ENCODE peak calls at places on chromosomes 13 and 19, in five cellular contexts. K is left lung, U is adipocyte, V is endodermal cell, T is ascending aorta. J is an unnamed sample.

GRCh38 chr13:42574435-42575311 is 721 bp downstream of the TNFSF11 start:
- DNase-seq in K (no peak), U (peak; percentile 23), V (peak; percentile 64), T (no peak), J (peak; percentile 16)

GRCh38 chr13:50244355-50244912 is 229.2 kb downstream of the KCNRG start:
- DNase-seq in K (no peak), U (no peak), V (no peak), T (no peak), J (no peak)

GRCh38 chr13:113973218-113974164 is at the start of gene C13orf46:
- DNase-seq in K (peak; percentile 28), U (no peak), V (no peak), T (no peak), J (no peak)

GRCh38 chr19:280541-281007 is 10.6 kb downstream of the PLPP2 start:
- DNase-seq in K (no peak), U (no peak), V (peak; percentile 64), T (no peak), J (no peak)

GRCh38 chr13:70016116-70016515 is 91.5 kb upstream of the ATXN8OS start:
- DNase-seq in K (no peak), U (no peak), V (peak; percentile 49), T (no peak), J (no peak)

GRCh38 chr13:94058821-94059360 is 420.6 kb downstream of the DCT start:
- DNase-seq in K (no peak), U (peak; percentile 63), V (no peak), T (no peak), J (no peak)

GRCh38 chr13:21359855-21360254 is 99.2 kb downstream of the ZDHHC20 start:
- DNase-seq in K (no peak), U (no peak), V (no peak), T (no peak), J (no peak)

GRCh38 chr13:31051999-31052398 is 109.7 kb downstream of the HSPH1 start:
- DNase-seq in K (no peak), U (no peak), V (peak; percentile 83), T (no peak), J (no peak)

GRCh38 chr13:66503890-66504289 is 726.2 kb downstream of the PCDH9 start:
- DNase-seq in K (no peak), U (no peak), V (peak; percentile 59), T (no peak), J (no peak)

GRCh38 chr19:20038358-20039202 is 725 bp downstream of the ZNF682 start:
- DNase-seq in K (no peak), U (no peak), V (no peak), T (no peak), J (peak; percentile 43)

GRCh38 chr19:21617740-21618339 is 112.4 kb downstream of the ZNF429 start:
- DNase-seq in K (no peak), U (no peak), V (no peak), T (no peak), J (no peak)

GRCh38 chr13:40539954-40540706 is 126.3 kb downstream of the FOXO1 start:
- DNase-seq in K (no peak), U (peak; percentile 19), V (peak; percentile 75), T (no peak), J (no peak)

GRCh38 chr13:44879452-44880058 is 109.7 kb downstream of the NUFIP1 start:
- DNase-seq in K (no peak), U (peak; percentile 56), V (peak; percentile 58), T (no peak), J (no peak)

GRCh38 chr13:23985846-23986245 is 88.5 kb upstream of the C1QTNF9B start:
- DNase-seq in K (no peak), U (no peak), V (no peak), T (no peak), J (no peak)

GRCh38 chr13:92187378-92187989 is 789.1 kb downstream of the GPC5 start:
- DNase-seq in K (no peak), U (peak; percentile 50), V (peak; percentile 59), T (no peak), J (no peak)

GRCh38 chr13:70339738-70340137 is 231.5 kb upstream of the KLHL1 start:
- DNase-seq in K (no peak), U (peak; percentile 10), V (peak; percentile 81), T (no peak), J (no peak)

GRCh38 chr13:106500450-106500849 is 35.0 kb downstream of the EFNB2 start:
- DNase-seq in K (no peak), U (no peak), V (no peak), T (no peak), J (no peak)

GRCh38 chr19:47707135-47707925 is 5.9 kb upstream of the EHD2 start:
- DNase-seq in K (peak; percentile 63), U (peak; percentile 91), V (peak; percentile 94), T (no peak), J (peak; percentile 52)

GRCh38 chr13:114112231-114112825 is 20.1 kb downstream of the RASA3 start:
- DNase-seq in K (peak; percentile 24), U (no peak), V (peak; percentile 79), T (no peak), J (no peak)

GRCh38 chr13:74574964-74575728 is 440.9 kb upstream of the KLF12 start:
- DNase-seq in K (no peak), U (no peak), V (peak; percentile 62), T (no peak), J (no peak)

DNA sequence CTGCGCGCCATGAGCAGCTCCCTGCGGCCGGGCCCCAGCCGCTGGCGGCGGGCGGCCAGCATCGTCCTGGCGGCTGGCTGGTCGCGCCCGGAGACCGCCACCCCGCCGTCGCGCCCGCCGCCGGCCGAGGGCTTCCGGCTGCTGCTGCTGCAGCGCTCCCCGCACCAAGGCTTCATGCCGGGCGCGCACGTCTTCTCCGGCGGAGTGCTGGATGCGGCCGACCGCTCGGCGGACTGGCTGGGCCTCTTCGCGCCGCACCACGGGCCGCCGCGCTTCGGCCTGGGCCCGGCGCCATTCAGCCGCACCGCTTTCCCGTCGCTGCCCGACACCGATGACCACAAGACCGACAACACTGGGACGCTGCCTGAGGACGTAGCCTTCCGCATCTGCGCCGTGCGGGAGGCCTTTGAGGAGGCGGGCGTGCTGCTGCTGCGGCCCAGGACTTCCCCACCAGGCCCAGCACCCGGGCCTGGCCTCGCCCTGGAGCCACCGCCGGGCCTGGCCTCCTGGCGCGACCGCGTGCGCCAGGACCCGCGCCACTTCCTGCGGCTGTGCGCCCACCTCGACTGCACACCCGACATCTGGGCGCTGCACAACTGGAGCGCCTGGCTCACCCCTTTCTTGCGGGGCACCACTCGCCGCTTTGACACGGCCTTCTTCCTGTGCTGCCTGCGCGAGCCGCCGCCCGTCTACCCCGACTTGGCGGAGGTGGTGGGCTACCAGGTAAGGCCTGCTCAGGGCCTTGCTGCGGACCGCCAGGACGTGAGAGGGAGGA is 518 bp downstream of the NUDT19 start:
- DNase-seq in K (peak; percentile 80), U (peak; percentile 68), V (peak; percentile 85), T (no peak), J (peak; percentile 37)
- H3K4me1 ChIP-seq in K (peaks cover 31% of the 10 kb centered on the region), U (peaks cover 48% of the 10 kb centered on the region), V (no peaks in the 10 kb centered on the region), T (peaks cover 15% of the 10 kb centered on the region), J (peaks cover 42% of the 10 kb centered on the region)

DNA sequence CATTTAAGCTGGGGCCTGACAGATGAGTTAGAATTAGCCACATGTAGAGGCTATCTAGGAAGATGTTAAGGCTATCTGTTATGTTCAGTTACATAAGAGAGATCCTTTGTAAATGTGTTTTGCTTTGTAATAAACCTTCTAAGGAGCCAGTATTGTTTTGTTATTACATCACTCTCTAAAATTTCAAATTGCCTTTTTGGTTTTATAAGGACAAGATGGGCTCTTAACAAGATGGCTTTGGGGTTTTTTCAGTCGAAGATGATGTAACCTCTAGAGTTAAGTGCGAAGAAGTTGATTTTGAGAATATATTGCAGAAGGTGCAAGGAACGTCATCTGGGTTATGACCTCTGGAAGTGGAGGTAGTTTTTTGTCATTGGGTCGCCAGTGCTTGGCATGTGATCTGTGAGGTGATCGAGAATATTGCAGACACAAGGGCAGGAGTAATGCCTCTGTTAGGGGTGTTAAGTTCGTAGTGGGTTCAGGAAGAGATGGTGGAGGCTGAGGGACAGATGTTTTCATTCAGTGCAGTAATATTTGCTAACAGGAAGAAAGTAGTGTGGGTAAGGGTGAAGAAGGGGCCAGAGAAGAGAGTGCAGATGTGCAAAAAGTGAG is 12.7 kb downstream of the LSM14A start:
- DNase-seq in K (no peak), U (peak; percentile 40), V (no peak), T (no peak), J (peak; percentile 26)
- H3K4me1 ChIP-seq in K (peaks cover 11% of the 10 kb centered on the region), U (peaks cover 53% of the 10 kb centered on the region), V (peaks cover 9% of the 10 kb centered on the region), T (peaks cover 51% of the 10 kb centered on the region), J (peaks cover 93% of the 10 kb centered on the region)

GRCh38 chr19:28585796-28586195 is 627.2 kb downstream of the UQCRFS1 start:
- DNase-seq in K (no peak), U (no peak), V (no peak), T (no peak), J (no peak)
- H3K4me1 ChIP-seq in K (no peaks in the 10 kb centered on the region), U (no peaks in the 10 kb centered on the region), V (no peaks in the 10 kb centered on the region), T (no peaks in the 10 kb centered on the region), J (no peaks in the 10 kb centered on the region)

GRCh38 chr19:10289167-10289835 is 451 bp upstream of the ICAM5 start:
- DNase-seq in K (peak; percentile 69), U (peak; percentile 77), V (peak; percentile 89), T (no peak), J (peak; percentile 78)
- H3K4me1 ChIP-seq in K (peaks cover 47% of the 10 kb centered on the region), U (peaks cover 21% of the 10 kb centered on the region), V (peaks cover 3% of the 10 kb centered on the region), T (peaks cover 34% of the 10 kb centered on the region), J (peaks cover 77% of the 10 kb centered on the region)

GRCh38 chr13:39493966-39494365 is 109.0 kb downstream of the LHFPL6 start:
- DNase-seq in K (no peak), U (no peak), V (peak; percentile 62), T (no peak), J (no peak)
- H3K4me1 ChIP-seq in K (no peaks in the 10 kb centered on the region), U (no peaks in the 10 kb centered on the region), V (peaks cover 29% of the 10 kb centered on the region), T (peaks cover 2% of the 10 kb centered on the region), J (no peaks in the 10 kb centered on the region)

DNA sequence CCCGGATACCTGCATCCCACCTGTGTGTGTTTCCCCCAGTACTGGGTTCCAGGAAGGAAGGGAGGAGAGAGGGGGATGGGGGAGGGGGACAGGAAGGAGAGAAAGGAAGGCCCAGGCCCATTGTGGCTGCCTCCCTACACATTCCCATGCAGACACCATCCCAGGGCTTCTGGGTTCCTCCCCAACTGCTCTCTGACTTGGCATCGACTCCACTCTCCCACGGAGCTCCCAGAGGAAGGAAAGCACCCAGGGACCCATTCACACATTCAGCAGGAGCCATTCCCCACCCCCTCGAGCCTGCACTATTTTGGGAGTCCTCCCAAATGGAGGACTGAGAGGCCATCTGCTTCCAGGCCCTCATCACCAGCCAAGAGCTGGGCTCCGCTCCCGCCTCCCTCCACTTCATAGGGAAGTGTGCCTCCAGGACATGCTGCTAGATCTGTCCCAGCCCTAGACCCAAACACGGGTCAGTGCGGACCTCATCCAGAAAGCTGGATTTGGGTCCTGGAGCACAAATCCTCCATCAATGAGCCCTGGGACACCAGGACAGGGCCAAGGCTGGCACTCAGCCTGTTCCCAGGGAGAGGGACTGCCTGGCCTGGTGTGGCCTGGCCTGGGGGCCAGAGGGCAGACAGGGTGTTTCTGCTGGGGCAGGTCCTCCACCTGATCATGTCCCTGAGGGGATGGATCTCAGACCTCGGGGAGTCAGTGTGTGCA is 13.1 kb downstream of the PRR36 start:
- DNase-seq in K (peak; percentile 29), U (no peak), V (no peak), T (no peak), J (no peak)
- H3K4me1 ChIP-seq in K (peaks cover 7% of the 10 kb centered on the region), U (peaks cover 2% of the 10 kb centered on the region), V (peaks cover 4% of the 10 kb centered on the region), T (no peaks in the 10 kb centered on the region), J (peaks cover 23% of the 10 kb centered on the region)

GRCh38 chr13:99305180-99305965 is 1.8 kb downstream of the GPR183 start:
- DNase-seq in K (no peak), U (no peak), V (no peak), T (no peak), J (no peak)
- H3K4me1 ChIP-seq in K (no peaks in the 10 kb centered on the region), U (peaks cover 27% of the 10 kb centered on the region), V (peaks cover 13% of the 10 kb centered on the region), T (peaks cover 26% of the 10 kb centered on the region), J (peaks cover 75% of the 10 kb centered on the region)

GRCh38 chr19:15113245-15114152 is 6.3 kb downstream of the SYDE1 start:
- DNase-seq in K (no peak), U (no peak), V (peak; percentile 78), T (no peak), J (no peak)
- H3K4me1 ChIP-seq in K (no peaks in the 10 kb centered on the region), U (peaks cover 18% of the 10 kb centered on the region), V (no peaks in the 10 kb centered on the region), T (peaks cover 5% of the 10 kb centered on the region), J (peaks cover 1% of the 10 kb centered on the region)

GRCh38 chr19:17245535-17245984 is at the start of gene NR2F6:
- DNase-seq in K (no peak), U (no peak), V (no peak), T (no peak), J (no peak)
- H3K4me1 ChIP-seq in K (peaks cover 22% of the 10 kb centered on the region), U (peaks cover 47% of the 10 kb centered on the region), V (peaks cover 18% of the 10 kb centered on the region), T (peaks cover 32% of the 10 kb centered on the region), J (peaks cover 8% of the 10 kb centered on the region)

J was measured in CD8-positive, alpha-beta memory T cell.